ENCODE peak calls at places on chromosomes 11 and 22, in seven cellular contexts. M is kidney epithelial cell, B is fibroblast of lung, H is thoracic aorta, Q is cardiac muscle cell, L is mesendoderm, O is heart left ventricle. K is an unnamed sample.

GRCh38 chr11:65791719-65792213 is 4.9 kb downstream of the OVOL1 start:
- DNase-seq in L (no peak), H (no peak), M (no peak), Q (no peak), O (no peak), B (peak; percentile 22), K (peak; percentile 78)

GRCh38 chr22:41447435-41448188 is 1.0 kb upstream of the TOB2 start:
- DNase-seq in Q (peak; percentile 71), O (peak; percentile 78), M (no peak), L (peak; percentile 86), B (peak; percentile 72), H (no peak), K (peak; percentile 77)

GRCh38 chr11:65432686-65433582 is 10.3 kb downstream of the NEAT1 start:
- DNase-seq in O (no peak), Q (peak; percentile 64), M (no peak), H (no peak), B (peak; percentile 48), L (peak; percentile 59), K (no peak)

GRCh38 chr11:106077609-106078517 is at the start of gene AASDHPPT:
- DNase-seq in H (no peak), L (no peak), M (no peak), O (no peak), Q (peak; percentile 36), B (peak; percentile 40), K (no peak)

GRCh38 chr22:19817561-19818263 is 37.0 kb downstream of the GNB1L start:
- DNase-seq in Q (no peak), M (no peak), H (no peak), O (no peak), B (no peak), L (no peak), K (peak; percentile 59)

GRCh38 chr11:125062931-125063428 is at the start of gene SLC37A2:
- DNase-seq in L (peak; percentile 75), B (peak; percentile 61), M (no peak), H (peak; percentile 34), Q (peak; percentile 68), O (peak; percentile 59), K (peak; percentile 83)

GRCh38 chr22:44182591-44183588 is 2.2 kb downstream of the PARVG start:
- DNase-seq in M (no peak), H (no peak), L (no peak), O (peak; percentile 60), Q (no peak), B (no peak), K (peak; percentile 94)

GRCh38 chr22:17265649-17266248 is 46.5 kb upstream of the ADA2 start:
- DNase-seq in L (no peak), B (no peak), O (no peak), M (no peak), Q (no peak), H (no peak), K (no peak)

DNA sequence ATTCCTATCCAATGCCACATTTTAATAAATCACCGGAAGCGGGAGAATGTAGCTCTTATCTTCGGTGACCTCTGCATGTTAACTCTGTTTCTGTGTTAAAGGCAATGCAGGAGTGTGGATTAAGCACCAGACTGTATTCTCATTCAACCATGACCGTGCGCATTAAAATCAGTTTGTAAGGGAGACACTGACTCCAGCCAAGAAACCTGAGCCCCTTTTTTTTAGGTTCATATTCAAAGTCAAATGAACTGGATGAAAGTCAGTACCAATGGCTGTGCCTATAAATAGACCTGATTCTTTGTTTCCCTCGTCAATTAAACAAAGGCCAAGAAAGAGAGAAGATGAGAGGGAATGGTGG is 32.2 kb downstream of the C11orf91 start:
- DNase-seq in L (no peak), O (no peak), B (peak; percentile 59), Q (no peak), M (no peak), H (no peak), K (no peak)
- H3K36me3 ChIP-seq in L (no peaks in the 10 kb centered on the region), O (no peaks in the 10 kb centered on the region), B (no peaks in the 10 kb centered on the region), Q (no peaks in the 10 kb centered on the region), M (no peaks in the 10 kb centered on the region), H (no peaks in the 10 kb centered on the region), K (no peaks in the 10 kb centered on the region)

GRCh38 chr11:1829039-1829820 is 5.6 kb upstream of the SYT8 start:
- DNase-seq in L (no peak), Q (peak; percentile 64), H (no peak), M (peak; percentile 48), B (peak; percentile 79), O (no peak), K (no peak)

GRCh38 chr11:1828542-1828941 is 6.2 kb upstream of the SYT8 start:
- DNase-seq in H (no peak), O (no peak), M (no peak), L (no peak), B (no peak), Q (no peak), K (no peak)

GRCh38 chr11:1830500-1831223 is 4.1 kb upstream of the SYT8 start:
- DNase-seq in Q (peak; percentile 33), M (no peak), H (no peak), B (peak; percentile 12), O (no peak), L (no peak), K (peak; percentile 68)

GRCh38 chr11:1831338-1832180 is 3.2 kb upstream of the SYT8 start:
- DNase-seq in B (no peak), Q (no peak), H (no peak), O (no peak), M (no peak), L (no peak), K (peak; percentile 64)

DNA sequence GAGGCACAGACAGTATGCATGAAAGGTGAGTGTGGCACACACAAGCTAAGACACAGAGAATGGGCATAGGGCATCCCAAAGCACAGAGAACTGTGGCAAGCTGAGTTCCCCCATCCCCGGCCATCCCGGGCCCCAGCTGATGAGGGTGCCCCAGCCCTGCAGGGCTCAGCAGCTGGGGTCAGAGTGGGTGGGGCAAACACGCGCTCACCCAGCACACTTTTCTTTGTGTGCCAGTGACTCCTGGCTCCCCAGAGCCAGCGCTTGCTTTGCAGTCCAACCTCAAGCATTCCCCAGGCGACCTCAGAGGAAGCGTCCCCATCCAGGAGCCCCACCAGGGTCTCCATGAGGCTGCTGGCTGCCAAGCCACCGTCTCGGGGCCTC is 4.7 kb upstream of the SYT8 start:
- DNase-seq in H (no peak), B (peak; percentile 39), M (no peak), L (no peak), Q (peak; percentile 21), O (no peak), K (peak; percentile 62)
- H3K27me3 ChIP-seq in H (no peaks in the 10 kb centered on the region), B (peaks cover 4% of the 10 kb centered on the region), M (peaks cover 7% of the 10 kb centered on the region), L (no peaks in the 10 kb centered on the region), Q (no peaks in the 10 kb centered on the region), O (no peaks in the 10 kb centered on the region), K (no peaks in the 10 kb centered on the region)

GRCh38 chr22:49966041-49966715 is 5.6 kb downstream of the PIM3 start:
- DNase-seq in L (no peak), Q (no peak), M (no peak), H (peak; percentile 1), B (no peak), O (peak; percentile 16), K (peak; percentile 43)
- H3K36me3 ChIP-seq in L (no peaks in the 10 kb centered on the region), Q (peaks cover 11% of the 10 kb centered on the region), M (peaks cover 6% of the 10 kb centered on the region), H (peaks cover 21% of the 10 kb centered on the region), B (peaks cover 25% of the 10 kb centered on the region), O (peaks cover 18% of the 10 kb centered on the region), K (peaks cover 50% of the 10 kb centered on the region)

GRCh38 chr11:115501504-115501894 is 2.7 kb downstream of the CADM1 start:
- DNase-seq in L (peak; percentile 16), O (no peak), M (no peak), Q (no peak), H (no peak), B (no peak), K (no peak)

GRCh38 chr11:115502636-115503082 is 1.6 kb downstream of the CADM1 start:
- DNase-seq in L (no peak), H (no peak), B (no peak), O (no peak), Q (no peak), M (no peak), K (no peak)

GRCh38 chr11:115503083-115503885 is 931 bp downstream of the CADM1 start:
- DNase-seq in B (peak; percentile 71), O (peak; percentile 68), H (no peak), L (peak; percentile 87), M (no peak), Q (peak; percentile 29), K (peak; percentile 90)

GRCh38 chr11:115500547-115501503 is 3.4 kb downstream of the CADM1 start:
- DNase-seq in O (no peak), Q (no peak), L (peak; percentile 31), H (no peak), B (no peak), M (no peak), K (no peak)

GRCh38 chr11:115501895-115502589 is 2.2 kb downstream of the CADM1 start:
- DNase-seq in B (peak; percentile 53), O (no peak), Q (no peak), L (peak; percentile 38), M (no peak), H (no peak), K (no peak)
- H3K27me3 ChIP-seq in B (peaks cover 2% of the 10 kb centered on the region), O (peaks cover 14% of the 10 kb centered on the region), Q (peaks cover under 1% of the 10 kb centered on the region), L (peaks cover 21% of the 10 kb centered on the region), M (no peaks in the 10 kb centered on the region), H (no peaks in the 10 kb centered on the region), K (peaks cover 3% of the 10 kb centered on the region)

DNA sequence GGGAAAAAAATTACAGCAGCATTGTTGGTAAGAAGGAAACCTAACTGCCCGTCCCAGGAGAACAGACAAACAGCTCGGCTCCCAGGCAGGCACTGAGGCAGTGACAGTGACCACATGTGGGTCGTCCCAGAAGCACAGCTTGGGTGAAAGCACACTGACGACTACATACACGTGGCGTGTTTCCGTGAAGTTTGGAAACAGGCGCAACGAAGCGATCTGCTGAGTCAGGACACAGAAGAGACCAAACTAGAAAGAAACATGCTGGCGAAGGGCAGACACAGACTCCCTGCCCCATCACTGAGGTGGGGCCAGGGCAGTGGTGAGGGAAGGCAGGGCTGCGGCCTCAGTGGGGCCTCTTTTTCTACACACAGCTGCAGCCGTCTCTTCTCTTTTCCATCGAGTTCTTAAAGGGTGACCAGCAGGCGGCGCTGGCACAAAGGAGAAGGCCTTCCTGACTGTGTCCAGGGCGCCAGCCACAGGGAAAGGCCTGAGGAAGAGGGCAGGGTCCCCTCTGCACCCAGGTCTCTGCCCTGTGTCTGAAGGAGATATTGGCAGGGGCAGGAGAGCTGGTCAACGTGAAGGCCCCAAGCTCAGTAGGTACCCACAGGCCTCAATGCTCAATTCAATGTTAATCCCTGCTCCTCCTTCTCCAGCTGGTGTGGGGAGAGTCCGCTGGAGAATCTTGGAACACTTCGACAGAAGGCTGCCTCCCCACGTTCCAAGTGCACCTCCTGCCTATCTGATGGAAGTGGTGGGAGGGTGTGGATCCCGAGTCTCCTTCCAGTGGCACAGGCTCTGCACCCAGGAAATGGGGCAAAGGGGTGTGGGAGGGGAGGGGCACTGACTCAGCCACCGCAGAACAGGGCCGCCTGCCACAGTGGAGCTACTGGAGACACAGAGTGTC is 19.9 kb downstream of the CARS1 start:
- DNase-seq in L (peak; percentile 87), Q (peak; percentile 76), M (no peak), H (peak; percentile 58), O (peak; percentile 79), B (peak; percentile 60), K (peak; percentile 91)
- H3K36me3 ChIP-seq in L (peaks cover 28% of the 10 kb centered on the region), Q (peaks cover 22% of the 10 kb centered on the region), M (peaks cover 2% of the 10 kb centered on the region), H (peaks cover 37% of the 10 kb centered on the region), O (peaks cover 88% of the 10 kb centered on the region), B (peaks cover 30% of the 10 kb centered on the region), K (peaks cover 99% of the 10 kb centered on the region)

K was measured in left lung.